ENCODE peak calls at places on chromosomes 16 and 17, in four cellular contexts. R is heart right ventricle; M is activated CD4-positive, alpha-beta T cell treated with anti-CD3 and anti-CD28 coated beads, Interleukin-2, amount 50 U/mL, for 1 hour; E is GM03348. S is an unnamed sample.

GRCh38 chr17:36594626-36595401 is 3.1 kb downstream of the DHRS11 start:
- DNase-seq in M (no peak), E (no peak), R (no peak), S (no peak)

GRCh38 chr16:57185446-57185944 is 344 bp downstream of the PSME3IP1 start:
- DNase-seq in E (peak), M (no peak), R (peak), S (peak)

GRCh38 chr17:4150106-4150505 is 7.1 kb downstream of the CYB5D2 start:
- DNase-seq in E (no peak), M (no peak), R (no peak), S (no peak)

GRCh38 chr16:55297062-55297909 is 26.7 kb upstream of the IRX6 start:
- DNase-seq in M (no peak), R (no peak), E (no peak), S (no peak)

GRCh38 chr17:34584805-34585416 is 5.5 kb downstream of the TMEM132E start:
- DNase-seq in M (no peak), E (peak), R (no peak), S (no peak)

GRCh38 chr17:78132086-78132676 is 1.6 kb downstream of the TMC8 start:
- DNase-seq in M (peak), E (no peak), R (no peak), S (peak)

GRCh38 chr17:49469831-49470568 is 25.1 kb upstream of the NGFR start:
- DNase-seq in E (no peak), R (no peak), M (no peak), S (no peak)

GRCh38 chr17:82160081-82160480 is 52.6 kb downstream of the CCDC57 start:
- DNase-seq in M (no peak), E (no peak), R (no peak), S (no peak)

GRCh38 chr17:76000755-76001521 is at the start of gene CDK3:
- DNase-seq in E (no peak), M (no peak), R (no peak), S (no peak)

S was measured in germinal center.